ENCODE peak calls at places on chromosomes 1 and 21, in eight cellular contexts. J is progenitor cell of endocrine pancreas; B is CD4-positive, alpha-beta T cell; I is fibroblast of the aortic adventitia; G is mesothelial cell of epicardium; W is body of pancreas; Y is esophagus squamous epithelium; H is WTC11. R is an unnamed sample.

GRCh38 chr1:37761416-37762095 is 3.4 kb downstream of the EPHA10 start:
- DNase-seq in J (no peak), B (no peak), I (no peak), G (no peak), W (no peak), Y (no peak), H (no peak), R (no peak)

GRCh38 chr1:83799474-83800085 is 199.4 kb downstream of the TTLL7 start:
- DNase-seq in J (no peak), B (no peak), I (no peak), G (no peak), W (peak), Y (no peak), H (no peak), R (no peak)

GRCh38 chr1:156845953-156846545 is 12.9 kb downstream of the INSRR start:
- DNase-seq in J (no peak), B (no peak), I (no peak), G (no peak), W (no peak), Y (no peak), H (no peak), R (no peak)

GRCh38 chr1:180577361-180577760 is 18.6 kb downstream of the OVAAL start:
- DNase-seq in J (no peak), B (no peak), I (peak), G (no peak), W (no peak), Y (no peak), H (no peak), R (no peak)

GRCh38 chr1:36843027-36843426 is 191.3 kb downstream of the GRIK3 start:
- DNase-seq in J (no peak), B (no peak), I (no peak), G (no peak), W (no peak), Y (no peak), H (no peak), R (no peak)

GRCh38 chr1:216111842-216112241 is 311.4 kb downstream of the USH2A start:
- DNase-seq in J (no peak), B (no peak), I (peak), G (no peak), W (no peak), Y (no peak), H (no peak), R (no peak)

GRCh38 chr1:201050515-201051277 is 27.2 kb upstream of the KIF21B start:
- DNase-seq in J (no peak), B (no peak), I (peak), G (no peak), W (no peak), Y (no peak), H (no peak), R (no peak)

GRCh38 chr1:89516055-89516454 is 8.6 kb upstream of the LRRC8B start:
- DNase-seq in J (no peak), B (no peak), I (peak), G (no peak), W (no peak), Y (no peak), H (no peak), R (no peak)

GRCh38 chr1:33975961-33976360 is 112.1 kb downstream of the HMGB4 start:
- DNase-seq in J (no peak), B (no peak), I (no peak), G (no peak), W (no peak), Y (no peak), H (no peak), R (no peak)

GRCh38 chr1:44590475-44590874 is 83.8 kb downstream of the TMEM53 start:
- DNase-seq in J (no peak), B (no peak), I (no peak), G (no peak), W (no peak), Y (no peak), H (no peak), R (no peak)

GRCh38 chr1:46446646-46447498 is 42.8 kb upstream of the DMBX1 start:
- DNase-seq in J (peak), B (peak), I (peak), G (peak), W (peak), Y (no peak), H (peak), R (peak)

GRCh38 chr1:77590653-77591052 is 91.8 kb downstream of the ZZZ3 start:
- DNase-seq in J (no peak), B (no peak), I (no peak), G (no peak), W (no peak), Y (no peak), H (no peak), R (no peak)

GRCh38 chr1:167635233-167635648 is 5.2 kb downstream of the RCSD1 start:
- DNase-seq in J (no peak), B (no peak), I (peak), G (peak), W (no peak), Y (no peak), H (peak), R (peak)

GRCh38 chr1:202638019-202638887 is 72.0 kb downstream of the SYT2 start:
- DNase-seq in J (no peak), B (no peak), I (no peak), G (no peak), W (no peak), Y (no peak), H (no peak), R (peak)

GRCh38 chr1:239993333-239993732 is 98.3 kb upstream of the FMN2 start:
- DNase-seq in J (no peak), B (no peak), I (no peak), G (no peak), W (no peak), Y (no peak), H (no peak), R (no peak)

GRCh38 chr1:118185083-118185899 is at the start of gene SPAG17:
- DNase-seq in J (peak), B (no peak), I (peak), G (peak), W (peak), Y (no peak), H (peak), R (peak)

GRCh38 chr1:15229569-15230170 is 17.4 kb upstream of the FHAD1 start:
- DNase-seq in J (no peak), B (no peak), I (no peak), G (no peak), W (no peak), Y (no peak), H (no peak), R (no peak)

GRCh38 chr1:90122679-90123340 is 127.9 kb downstream of the ZNF326 start:
- DNase-seq in J (no peak), B (no peak), I (no peak), G (no peak), W (no peak), Y (no peak), H (no peak), R (no peak)

GRCh38 chr1:68449901-68450300 is at the start of gene RPE65:
- DNase-seq in J (no peak), B (no peak), I (no peak), G (no peak), W (no peak), Y (no peak), H (no peak), R (no peak)

GRCh38 chr1:162215902-162216301 is 146.4 kb downstream of the NOS1AP start:
- DNase-seq in J (no peak), B (no peak), I (no peak), G (no peak), W (peak), Y (no peak), H (no peak), R (no peak)

GRCh38 chr1:210294991-210295773 is 33.5 kb upstream of the HHAT start:
- DNase-seq in J (no peak), B (no peak), I (peak), G (peak), W (peak), Y (no peak), H (peak), R (peak)

GRCh38 chr1:32767641-32768040 is 49.5 kb downstream of the YARS1 start:
- DNase-seq in J (no peak), B (no peak), I (no peak), G (no peak), W (no peak), Y (no peak), H (no peak), R (no peak)

GRCh38 chr1:219432191-219432606 is 180.7 kb downstream of the ZC3H11B start:
- DNase-seq in J (no peak), B (no peak), I (no peak), G (no peak), W (peak), Y (no peak), H (no peak), R (no peak)

GRCh38 chr1:219433471-219434131 is 179.3 kb downstream of the ZC3H11B start:
- DNase-seq in J (no peak), B (no peak), I (peak), G (no peak), W (peak), Y (no peak), H (no peak), R (no peak)

GRCh38 chr1:219432966-219433365 is 179.9 kb downstream of the ZC3H11B start:
- DNase-seq in J (no peak), B (no peak), I (peak), G (no peak), W (peak), Y (no peak), H (no peak), R (no peak)

GRCh38 chr1:219438386-219438785 is 174.5 kb downstream of the ZC3H11B start:
- DNase-seq in J (no peak), B (no peak), I (no peak), G (no peak), W (no peak), Y (no peak), H (no peak), R (no peak)

DNA sequence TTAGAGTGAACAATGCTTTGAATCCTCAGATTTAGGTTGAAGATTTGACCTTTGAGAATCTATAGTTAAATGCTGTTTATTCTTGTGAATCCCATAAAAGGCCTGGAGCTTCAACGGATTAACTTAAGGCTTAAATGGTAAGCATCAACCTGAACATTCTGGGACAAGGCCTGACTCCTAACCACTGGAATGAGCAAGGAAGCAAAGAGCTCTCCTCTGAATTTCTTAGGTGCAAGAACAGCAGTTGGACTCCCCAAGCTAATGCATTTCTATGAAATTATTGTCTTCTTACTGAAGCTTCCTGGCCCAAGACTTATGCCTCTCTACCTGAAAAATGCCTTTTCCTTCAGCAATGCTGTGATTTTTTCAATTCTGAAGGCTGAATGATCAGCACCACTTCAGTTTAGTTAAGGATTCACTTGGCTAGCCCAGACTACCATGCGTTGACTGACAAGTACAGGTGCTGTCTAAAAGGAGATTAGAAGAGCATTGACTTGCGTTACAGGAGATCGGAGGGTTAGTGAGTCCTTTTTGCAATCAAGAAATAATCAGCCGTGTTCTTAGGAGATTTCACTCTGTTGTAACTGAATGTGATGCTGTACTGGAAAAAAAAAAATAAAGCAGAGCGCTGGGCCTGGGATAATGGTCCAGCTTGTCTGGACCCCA is 178.5 kb downstream of the ZC3H11B start:
- DNase-seq in J (no peak), B (no peak), I (no peak), G (no peak), W (no peak), Y (no peak), H (no peak), R (no peak)
- TF ChIP-seq CTCF in J (no peak), B (no peak), I (no peak), G (no peak), W (no peak), Y (no peak), H (no peak), R (no peak)

DNA sequence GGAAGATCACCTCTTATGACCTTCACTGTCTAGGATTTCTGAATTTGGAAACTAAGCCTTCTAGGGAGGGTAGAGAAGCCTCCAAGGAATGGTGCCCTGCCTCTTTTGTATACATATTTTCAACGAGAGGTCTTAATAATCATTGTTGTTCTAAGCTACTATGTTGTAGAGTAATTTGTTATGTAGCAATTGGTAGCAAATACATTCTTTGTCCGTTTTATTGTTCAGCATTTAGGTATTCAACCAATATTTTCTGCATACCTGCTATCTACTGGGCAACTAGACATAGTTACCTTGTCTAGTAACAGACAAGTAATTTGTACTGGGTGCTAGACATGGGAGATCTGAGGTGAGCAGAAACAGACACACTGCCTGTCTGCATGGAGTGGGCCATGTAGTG is 20.8 kb upstream of the NCF2 start:
- DNase-seq in J (no peak), B (no peak), I (no peak), G (no peak), W (no peak), Y (no peak), H (no peak), R (no peak)
- TF ChIP-seq CTCF in J (no peak), B (no peak), I (no peak), G (no peak), W (no peak), Y (no peak), H (no peak), R (no peak)

GRCh38 chr1:51780927-51781326 is 97.6 kb downstream of the NRDC start:
- DNase-seq in J (no peak), B (no peak), I (no peak), G (no peak), W (no peak), Y (no peak), H (no peak), R (no peak)

DNA sequence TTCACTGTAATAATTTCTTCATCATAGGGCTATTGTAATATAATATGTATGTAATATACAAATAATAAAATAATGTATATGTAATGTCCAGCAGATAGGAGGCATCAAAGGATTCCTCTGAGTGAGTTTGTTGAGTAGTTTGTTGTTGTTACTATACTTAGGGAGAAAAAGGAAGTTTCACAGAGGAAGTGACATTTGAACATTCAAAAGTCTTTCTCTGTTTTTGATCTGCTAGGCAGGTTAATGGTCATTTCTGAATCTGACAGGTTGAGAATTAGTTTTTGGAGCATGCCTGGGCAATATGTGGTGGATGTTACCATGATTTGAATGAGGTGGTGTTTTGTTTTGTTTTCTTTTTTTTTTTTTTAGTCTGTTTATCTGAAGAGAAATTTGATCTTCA is 102.1 kb downstream of the NRDC start:
- DNase-seq in J (no peak), B (no peak), I (no peak), G (no peak), W (no peak), Y (no peak), H (no peak), R (no peak)
- TF ChIP-seq CTCF in J (no peak), B (no peak), I (no peak), G (no peak), W (no peak), Y (no peak), H (no peak), R (no peak)

DNA sequence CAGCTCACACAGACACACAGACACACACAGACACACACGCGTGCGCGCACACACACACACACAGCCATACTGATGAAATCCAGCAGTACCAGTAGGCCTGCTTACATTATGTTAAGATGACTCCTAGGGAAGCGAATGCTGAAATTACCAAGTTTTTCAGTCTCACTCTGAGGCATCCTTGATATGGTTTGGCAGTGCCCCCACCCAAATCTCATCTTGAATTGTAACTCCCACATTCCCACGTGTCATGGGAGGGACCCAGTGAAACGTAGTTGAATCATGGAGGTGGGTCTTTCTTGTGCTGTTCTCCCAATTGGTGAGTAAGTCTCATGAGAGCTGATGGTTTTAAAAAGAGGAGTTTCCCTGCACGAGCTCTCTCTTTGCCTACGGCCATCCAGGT is 64.1 kb downstream of the TIAM1 start:
- DNase-seq in J (no peak), B (no peak), I (peak), G (no peak), W (no peak), Y (no peak), H (no peak), R (no peak)
- TF ChIP-seq CTCF in J (no peak), B (no peak), I (no peak), G (no peak), W (no peak), Y (no peak), H (no peak), R (no peak)

DNA sequence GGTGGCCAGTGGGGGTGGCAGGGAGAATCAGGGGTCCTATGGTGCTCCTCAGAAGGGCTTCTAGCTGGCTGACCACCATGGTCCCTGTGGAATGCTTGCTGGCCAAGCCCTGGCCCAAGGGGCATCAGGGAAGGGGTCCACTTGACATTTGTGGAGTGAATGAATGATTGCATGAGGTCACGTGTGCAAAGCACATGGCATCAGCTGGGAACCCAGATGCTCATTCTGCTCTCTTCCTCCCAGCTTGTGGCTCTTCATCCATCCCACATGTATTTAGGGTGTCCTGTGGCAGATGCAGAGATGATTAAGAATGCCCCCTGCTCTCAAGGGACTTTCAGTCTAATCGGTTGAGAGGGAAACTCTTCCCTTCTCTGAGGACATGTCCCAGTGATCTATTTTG is 27.1 kb upstream of the PADI4 start:
- DNase-seq in J (no peak), B (no peak), I (no peak), G (no peak), W (no peak), Y (no peak), H (no peak), R (no peak)
- TF ChIP-seq CTCF in J (no peak), B (no peak), I (no peak), G (no peak), W (no peak), Y (no peak), H (no peak), R (no peak)

GRCh38 chr21:24025101-24025500 is 1582.2 kb downstream of the MRPL39 start:
- DNase-seq in J (no peak), B (no peak), I (no peak), G (no peak), W (no peak), Y (no peak), H (no peak), R (no peak)
- TF ChIP-seq CTCF in J (no peak), B (no peak), I (no peak), G (no peak), W (no peak), Y (no peak), H (no peak), R (no peak)

GRCh38 chr21:44350773-44351481 is 2.5 kb upstream of the TRPM2 start:
- DNase-seq in J (no peak), B (no peak), I (no peak), G (no peak), W (no peak), Y (no peak), H (no peak), R (no peak)
- TF ChIP-seq CTCF in J (no peak), B (no peak), I (no peak), G (no peak), W (no peak), Y (no peak), H (no peak), R (no peak)

GRCh38 chr1:184759097-184759496 is 4.4 kb upstream of the EDEM3 start:
- DNase-seq in J (no peak), B (no peak), I (no peak), G (no peak), W (peak), Y (no peak), H (no peak), R (no peak)
- TF ChIP-seq CTCF in J (no peak), B (no peak), I (no peak), G (no peak), W (no peak), Y (no peak), H (no peak), R (no peak)

GRCh38 chr1:185720633-185721272 is 13.4 kb upstream of the HMCN1 start:
- DNase-seq in J (no peak), B (no peak), I (peak), G (no peak), W (no peak), Y (no peak), H (no peak), R (no peak)

GRCh38 chr1:185716095-185716494 is 18.1 kb upstream of the HMCN1 start:
- DNase-seq in J (no peak), B (no peak), I (no peak), G (no peak), W (no peak), Y (no peak), H (no peak), R (no peak)

GRCh38 chr1:185721553-185721952 is 12.6 kb upstream of the HMCN1 start:
- DNase-seq in J (no peak), B (no peak), I (no peak), G (no peak), W (no peak), Y (no peak), H (no peak), R (no peak)

GRCh38 chr1:185719021-185719420 is 15.2 kb upstream of the HMCN1 start:
- DNase-seq in J (no peak), B (no peak), I (peak), G (no peak), W (peak), Y (no peak), H (peak), R (peak)
- TF ChIP-seq CTCF in J (peak), B (no peak), I (peak), G (no peak), W (no peak), Y (no peak), H (no peak), R (no peak)

R was measured in glutamatergic neuron.